ENCODE peak calls at places on chromosome 12, in nine cellular contexts. C is EH; G is GM10248; M is stimulated activated CD8-positive, alpha-beta memory T cell treated with anti-CD3 and anti-CD28 coated beads, Interleukin-4, amount 100 ng/mL, for 4 hours; Q is frontal cortex; R is naive thymus-derived CD8-positive, alpha-beta T cell; V is activated naive CD4-positive, alpha-beta T cell treated with anti-CD3 and anti-CD28 coated beads for 36 hours; Z is SIG-M5; D is NCI-H1105. H is an unnamed sample.

GRCh38 chr12:89320735-89321134 is 31.6 kb downstream of the DUSP6 start:
- DNase-seq in G (no peak), V (no peak), R (no peak), M (no peak), Q (no peak), C (no peak), D (no peak), Z (no peak), H (no peak)

GRCh38 chr12:49365542-49365941 is 1.7 kb upstream of the SPATS2 start:
- DNase-seq in V (no peak), Z (no peak), C (peak; percentile 44), R (no peak), M (no peak), Q (no peak), G (no peak), D (no peak), H (no peak)

GRCh38 chr12:34604227-34604626 is 581.9 kb downstream of the ALG10 start:
- DNase-seq in Q (no peak), G (no peak), V (no peak), M (no peak), D (no peak), Z (no peak), R (no peak), C (no peak), H (no peak)

GRCh38 chr12:51873251-51873994 is 14.5 kb upstream of the ANKRD33 start:
- DNase-seq in Q (no peak), Z (no peak), M (no peak), C (no peak), V (no peak), D (no peak), R (no peak), G (no peak), H (no peak)

GRCh38 chr12:12427568-12427967 is 70.7 kb downstream of the BORCS5 start:
- DNase-seq in R (no peak), D (no peak), V (no peak), M (no peak), Q (no peak), Z (no peak), G (no peak), C (no peak), H (no peak)

GRCh38 chr12:70386771-70387170 is 20.7 kb downstream of the KCNMB4 start:
- DNase-seq in C (no peak), G (no peak), D (no peak), Z (no peak), Q (no peak), M (no peak), V (no peak), R (no peak), H (no peak)

GRCh38 chr12:67531519-67531918 is 117.0 kb upstream of the DYRK2 start:
- DNase-seq in Q (no peak), Z (no peak), R (no peak), D (no peak), M (no peak), V (no peak), C (peak; percentile 51), G (no peak), H (no peak)

GRCh38 chr12:76957306-76957705 is 78.5 kb upstream of the CSRP2 start:
- DNase-seq in Z (no peak), Q (no peak), C (no peak), G (no peak), D (no peak), R (no peak), V (no peak), M (no peak), H (no peak)

GRCh38 chr12:108854453-108855283 is 2.7 kb downstream of the SSH1 start:
- DNase-seq in M (no peak), C (peak; percentile 99), Q (no peak), G (peak; percentile 65), Z (no peak), D (no peak), R (no peak), V (no peak), H (no peak)

GRCh38 chr12:6547987-6548386 is 7.9 kb downstream of the IFFO1 start:
- DNase-seq in M (no peak), V (no peak), G (no peak), R (no peak), Z (no peak), C (peak; percentile 91), Q (no peak), D (no peak), H (no peak)

GRCh38 chr12:43758247-43758727 is 303 bp downstream of the PUS7L start:
- DNase-seq in Q (peak; percentile 49), G (no peak), R (no peak), M (no peak), V (peak; percentile 42), D (peak; percentile 50), Z (no peak), C (peak; percentile 47), H (no peak)

GRCh38 chr12:100221523-100221922 is 20.9 kb downstream of the ACTR6 start:
- DNase-seq in D (no peak), M (no peak), V (no peak), C (no peak), Z (no peak), Q (no peak), G (no peak), R (no peak), H (no peak)

GRCh38 chr12:52395761-52396434 is 10.2 kb downstream of the KRT82 start:
- DNase-seq in Z (no peak), C (peak; percentile 54), Q (no peak), V (peak; percentile 11), D (no peak), R (no peak), G (no peak), M (no peak), H (peak; percentile 28)

GRCh38 chr12:49108958-49109404 is 1.7 kb downstream of the LMBR1L start:
- DNase-seq in M (no peak), V (no peak), G (no peak), D (no peak), Q (no peak), R (no peak), Z (no peak), C (peak; percentile 64), H (no peak)

GRCh38 chr12:53115112-53115890 is 12.0 kb downstream of the SOAT2 start:
- DNase-seq in G (peak; percentile 30), V (no peak), Z (no peak), C (no peak), M (no peak), R (no peak), D (no peak), Q (no peak), H (no peak)

GRCh38 chr12:127767631-127768030 is 499.3 kb upstream of the TMEM132C start:
- DNase-seq in V (no peak), G (no peak), D (peak; percentile 61), M (no peak), C (no peak), R (no peak), Z (no peak), Q (no peak), H (no peak)

GRCh38 chr12:106108187-106108816 is 30.5 kb downstream of the NUAK1 start:
- DNase-seq in M (no peak), Q (no peak), D (no peak), C (peak; percentile 72), Z (no peak), V (no peak), R (no peak), G (no peak), H (no peak)

GRCh38 chr12:24909667-24910066 is 39.2 kb downstream of the BCAT1 start:
- DNase-seq in Z (no peak), M (no peak), R (no peak), V (no peak), D (no peak), Q (no peak), C (peak; percentile 96), G (no peak), H (no peak)

GRCh38 chr12:63897931-63898330 is 53.4 kb downstream of the SRGAP1 start:
- DNase-seq in Q (no peak), Z (no peak), D (no peak), G (no peak), M (no peak), C (peak; percentile 37), R (no peak), V (peak; percentile 8), H (no peak)

GRCh38 chr12:57983150-57983857 is 41.9 kb downstream of the ATP23 start:
- DNase-seq in C (peak; percentile 68), Q (no peak), R (no peak), G (no peak), Z (no peak), M (no peak), V (peak; percentile 63), D (peak; percentile 19), H (peak; percentile 52)

GRCh38 chr12:27319848-27320247 is 12.8 kb upstream of the BMAL2 start:
- DNase-seq in D (no peak), R (no peak), G (no peak), Q (no peak), M (no peak), C (no peak), Z (no peak), V (no peak), H (no peak)

GRCh38 chr12:5792350-5792749 is 152.7 kb downstream of the ANO2 start:
- DNase-seq in R (no peak), D (no peak), Q (no peak), M (no peak), Z (no peak), C (no peak), G (no peak), V (no peak), H (no peak)

GRCh38 chr12:45713108-45713507 is 16.4 kb upstream of the ARID2 start:
- DNase-seq in Z (no peak), D (no peak), V (no peak), C (peak; percentile 35), M (no peak), R (no peak), G (no peak), Q (no peak), H (no peak)

GRCh38 chr12:5081016-5081415 is 37.3 kb downstream of the KCNA5 start:
- DNase-seq in M (no peak), G (no peak), R (no peak), D (no peak), Q (no peak), V (no peak), C (no peak), Z (no peak), H (no peak)

GRCh38 chr12:53941187-53941586 is 2.6 kb downstream of the HOXC13 start:
- DNase-seq in R (no peak), C (no peak), Z (no peak), G (no peak), M (no peak), Q (no peak), V (no peak), D (no peak), H (no peak)